ENCODE peak calls at places on chromosome 18, in nine cellular contexts. S is left ventricle myocardium inferior; I is activated CD8-positive, alpha-beta T cell treated with anti-CD3 and anti-CD28 coated beads, Interleukin-2, amount 10 ng/mL, durations not matched to agents 7 days and 5 days; K is adipocyte; C is substantia nigra; V is GM13976; M is kidney glomerular epithelial cell; B is H54; X is GM10248. N is an unnamed sample.

GRCh38 chr18:75041586-75041985 is 167.4 kb downstream of the PTGR3 start:
- DNase-seq in B (peak), X (no peak), C (no peak), I (no peak), M (peak), V (no peak), S (no peak), K (peak), N (no peak)

GRCh38 chr18:62660741-62661140 is 54.6 kb upstream of the PHLPP1 start:
- DNase-seq in K (no peak), V (no peak), C (no peak), M (no peak), B (no peak), X (no peak), I (no peak), S (no peak), N (no peak)

GRCh38 chr18:75533954-75534353 is 106.5 kb upstream of the SMIM21 start:
- DNase-seq in M (no peak), C (no peak), K (no peak), V (no peak), I (no peak), S (no peak), X (no peak), B (no peak), N (no peak)

GRCh38 chr18:39835303-39836030 is 2119.6 kb upstream of the PIK3C3 start:
- DNase-seq in M (no peak), I (no peak), X (no peak), V (no peak), C (no peak), K (peak), B (no peak), S (no peak), N (no peak)

GRCh38 chr18:48228301-48228715 is 180.9 kb downstream of the ZBTB7C start:
- DNase-seq in S (peak), C (no peak), V (no peak), M (no peak), I (no peak), K (peak), B (no peak), X (no peak), N (no peak)

GRCh38 chr18:66329716-66330115 is 274.2 kb downstream of the CDH19 start:
- DNase-seq in M (no peak), S (no peak), I (no peak), K (no peak), V (no peak), C (no peak), B (no peak), X (no peak), N (no peak)

GRCh38 chr18:26813043-26813442 is 52.5 kb downstream of the AQP4 start:
- DNase-seq in C (no peak), K (no peak), I (no peak), S (no peak), B (no peak), M (peak), V (peak), X (peak), N (no peak)

GRCh38 chr18:12989397-12990127 is 1.6 kb upstream of the CEP192 start:
- DNase-seq in X (no peak), M (no peak), I (peak), K (no peak), B (no peak), C (no peak), S (no peak), V (no peak), N (no peak)

GRCh38 chr18:3051718-3052410 is 38.9 kb upstream of the LPIN2 start:
- DNase-seq in V (no peak), X (no peak), C (no peak), B (no peak), M (no peak), S (no peak), K (no peak), I (no peak), N (no peak)

GRCh38 chr18:58201268-58201667 is 157.2 kb downstream of the NEDD4L start:
- DNase-seq in X (no peak), S (no peak), M (no peak), B (no peak), V (no peak), I (no peak), C (no peak), K (no peak), N (no peak)

GRCh38 chr18:8744038-8744437 is 38.7 kb downstream of the MTCL1 start:
- DNase-seq in S (no peak), V (no peak), C (no peak), X (no peak), M (no peak), B (no peak), K (no peak), I (no peak), N (no peak)

GRCh38 chr18:67692811-67693210 is 176.3 kb upstream of the DSEL start:
- DNase-seq in K (no peak), C (no peak), B (no peak), X (no peak), I (no peak), S (no peak), V (no peak), M (no peak), N (no peak)

GRCh38 chr18:41396211-41396610 is 558.8 kb upstream of the PIK3C3 start:
- DNase-seq in X (no peak), M (no peak), K (no peak), V (no peak), I (no peak), C (no peak), B (no peak), S (no peak), N (no peak)

GRCh38 chr18:9810994-9811393 is 74.8 kb upstream of the TXNDC2 start:
- DNase-seq in B (no peak), K (no peak), I (no peak), S (no peak), M (no peak), V (no peak), X (no peak), C (no peak), N (no peak)

GRCh38 chr18:22486667-22487066 is 69.0 kb upstream of the CTAGE1 start:
- DNase-seq in B (no peak), C (no peak), M (no peak), K (no peak), S (no peak), I (no peak), V (no peak), X (no peak), N (no peak)

GRCh38 chr18:13566941-13567762 is 159.2 kb downstream of the FAM210A start:
- DNase-seq in S (peak), M (no peak), I (peak), X (peak), B (no peak), K (no peak), C (peak), V (peak), N (no peak)

GRCh38 chr18:36610716-36611115 is 218.1 kb downstream of the TPGS2 start:
- DNase-seq in V (no peak), B (no peak), I (no peak), S (no peak), M (no peak), X (no peak), K (no peak), C (no peak), N (no peak)

GRCh38 chr18:47150824-47151366 is 595 bp upstream of the HDHD2 start:
- DNase-seq in I (no peak), M (no peak), V (no peak), B (no peak), S (no peak), X (no peak), K (no peak), C (no peak), N (no peak)

GRCh38 chr18:45423664-45424063 is 191.6 kb upstream of the SLC14A2 start:
- DNase-seq in M (no peak), B (no peak), S (no peak), C (no peak), K (no peak), V (no peak), I (no peak), X (no peak), N (no peak)

GRCh38 chr18:47946889-47947288 is 16.4 kb upstream of the SMAD2 start:
- DNase-seq in M (no peak), K (no peak), S (no peak), V (no peak), I (no peak), C (no peak), X (no peak), B (no peak), N (no peak)

GRCh38 chr18:22349317-22349898 is 68.3 kb downstream of the CTAGE1 start:
- DNase-seq in I (no peak), K (no peak), M (no peak), C (no peak), X (no peak), S (no peak), B (no peak), V (no peak), N (no peak)

GRCh38 chr18:13273800-13274199 is 55.2 kb downstream of the LDLRAD4 start:
- DNase-seq in S (no peak), B (no peak), V (no peak), X (no peak), K (no peak), M (no peak), C (no peak), I (peak), N (no peak)

GRCh38 chr18:50418650-50419049 is 43.8 kb downstream of the SKA1 start:
- DNase-seq in X (no peak), C (no peak), K (no peak), B (no peak), I (no peak), S (no peak), M (no peak), V (no peak), N (no peak)

GRCh38 chr18:36760598-36760997 is 68.2 kb downstream of the TPGS2 start:
- DNase-seq in S (no peak), K (no peak), V (no peak), B (no peak), C (no peak), X (no peak), I (no peak), M (no peak), N (no peak)

GRCh38 chr18:28015671-28016070 is 161.3 kb downstream of the CDH2 start:
- DNase-seq in V (no peak), K (no peak), S (no peak), C (no peak), I (no peak), M (no peak), B (no peak), X (no peak), N (no peak)

GRCh38 chr18:22485808-22486244 is 68.1 kb upstream of the CTAGE1 start:
- DNase-seq in S (no peak), I (no peak), X (no peak), B (no peak), C (no peak), M (no peak), V (no peak), K (peak), N (no peak)

GRCh38 chr18:9828794-9829712 is 56.7 kb upstream of the TXNDC2 start:
- DNase-seq in C (no peak), S (no peak), K (no peak), X (no peak), M (no peak), B (no peak), V (no peak), I (no peak), N (no peak)

GRCh38 chr18:72692086-72692485 is 147.9 kb upstream of the CBLN2 start:
- DNase-seq in X (no peak), V (no peak), B (no peak), I (no peak), M (no peak), S (no peak), C (no peak), K (no peak), N (no peak)

GRCh38 chr18:79797518-79798345 is at the start of gene KCNG2:
- DNase-seq in V (peak), S (no peak), K (peak), C (no peak), X (peak), B (no peak), M (no peak), I (no peak), N (no peak)

GRCh38 chr18:32278148-32278799 is 88.4 kb downstream of the MEP1B start:
- DNase-seq in B (no peak), I (no peak), K (no peak), V (no peak), X (no peak), M (no peak), C (no peak), S (no peak), N (no peak)

GRCh38 chr18:77223653-77224052 is 26.0 kb upstream of the GALR1 start:
- DNase-seq in K (peak), B (no peak), X (no peak), C (no peak), V (no peak), M (peak), S (no peak), I (no peak), N (no peak)

GRCh38 chr18:58362027-58362575 is 266.8 kb downstream of the ALPK2 start:
- DNase-seq in C (no peak), X (no peak), M (peak), S (no peak), B (peak), V (no peak), K (peak), I (no peak), N (peak)

GRCh38 chr18:72999971-73000607 is 132.3 kb upstream of the NETO1 start:
- DNase-seq in C (no peak), K (peak), S (no peak), X (no peak), V (no peak), M (no peak), B (no peak), I (no peak), N (no peak)

GRCh38 chr18:39419315-39419714 is 1853.7 kb upstream of the CELF4 start:
- DNase-seq in S (no peak), B (no peak), M (no peak), C (no peak), I (no peak), X (no peak), V (no peak), K (no peak), N (no peak)

GRCh38 chr18:71529708-71530303 is 1014.3 kb downstream of the CBLN2 start:
- DNase-seq in I (no peak), K (no peak), S (no peak), M (no peak), C (no peak), X (no peak), B (no peak), V (no peak), N (peak)

GRCh38 chr18:12606592-12607315 is 51.2 kb downstream of the SPIRE1 start:
- DNase-seq in S (no peak), M (peak), B (no peak), K (peak), C (no peak), X (no peak), I (no peak), V (no peak), N (peak)

GRCh38 chr18:71168576-71169145 is 879.8 kb downstream of the SOCS6 start:
- DNase-seq in B (no peak), S (no peak), K (no peak), M (no peak), V (no peak), X (no peak), C (no peak), I (no peak), N (no peak)

GRCh38 chr18:74252032-74252380 is 39.8 kb downstream of the CYB5A start:
- DNase-seq in I (no peak), V (no peak), M (no peak), B (no peak), K (no peak), C (no peak), X (no peak), S (no peak), N (no peak)

GRCh38 chr18:11500153-11501122 is 109.0 kb upstream of the SLC35G4 start:
- DNase-seq in I (no peak), K (peak), V (no peak), S (no peak), M (peak), X (no peak), C (no peak), B (peak), N (peak)

GRCh38 chr18:7038330-7038846 is 79.2 kb downstream of the LAMA1 start:
- DNase-seq in X (no peak), K (peak), V (no peak), I (no peak), M (peak), S (peak), B (peak), C (peak), N (peak)